ENCODE peak calls at places on chromosomes 4 and X, in five cellular contexts. D is HCT116, X is SK-N-SH, G is GM23338, I is right atrium auricular region. A is an unnamed sample.

GRCh38 chr4:123393696-123394095 is 2.9 kb upstream of the SPRY1 start:
- DNase-seq in D (no peak), X (no peak), G (no peak), I (no peak), A (no peak)

GRCh38 chr4:100420571-100420970 is 97.3 kb downstream of the EMCN start:
- DNase-seq in D (no peak), X (no peak), G (no peak), I (no peak), A (no peak)

GRCh38 chr4:3388461-3389185 is 53.1 kb upstream of the HGFAC start:
- DNase-seq in D (no peak), X (peak; percentile 39), G (no peak), I (no peak), A (no peak)

GRCh38 chr4:173860079-173860478 is 330.1 kb upstream of the HAND2 start:
- DNase-seq in D (no peak), X (no peak), G (no peak), I (no peak), A (no peak)

GRCh38 chr4:165190591-165191212 is 16.7 kb upstream of the KLHL2 start:
- DNase-seq in D (no peak), X (no peak), G (no peak), I (no peak), A (no peak)

GRCh38 chr4:110754726-110755125 is 131.8 kb upstream of the PITX2 start:
- DNase-seq in D (no peak), X (no peak), G (no peak), I (no peak), A (no peak)

GRCh38 chrX:39613997-39614679 is 483.6 kb downstream of the BCOR start:
- DNase-seq in D (no peak), X (peak; percentile 59), G (peak; percentile 76), I (no peak), A (peak; percentile 92)

GRCh38 chrX:31931225-31931624 is 859.4 kb upstream of the FTHL17 start:
- DNase-seq in D (no peak), X (no peak), G (no peak), I (no peak), A (no peak)

GRCh38 chr4:78543424-78544238 is 7.9 kb upstream of the ANXA3 start:
- DNase-seq in D (no peak), X (no peak), G (no peak), I (no peak), A (no peak)

GRCh38 chr4:138870739-138871633 is 144.6 kb upstream of the NOCT start:
- DNase-seq in D (peak; percentile 65), X (peak; percentile 70), G (peak; percentile 88), I (peak; percentile 74), A (peak; percentile 58)

GRCh38 chrX:48971325-48972213 is at the start of gene KCND1:
- DNase-seq in D (no peak), X (peak; percentile 78), G (peak; percentile 69), I (no peak), A (no peak)

GRCh38 chr4:19983072-19983471 is 268.6 kb upstream of the SLIT2 start:
- DNase-seq in D (no peak), X (no peak), G (no peak), I (no peak), A (no peak)

GRCh38 chr4:145732895-145733880 is 53.2 kb downstream of the C4orf51 start:
- DNase-seq in D (peak; percentile 76), X (peak; percentile 96), G (peak; percentile 98), I (peak; percentile 93), A (peak; percentile 89)
- H3K4me3 ChIP-seq in D (peak overlapping the region; percentile 51), X (peak overlapping the region; percentile 62), G (peak overlapping the region; percentile 72), I (peak overlapping the region; percentile 50), A (peak overlapping the region; percentile 90)

GRCh38 chrX:11540532-11541377 is 125.0 kb downstream of the ARHGAP6 start:
- DNase-seq in D (no peak), X (no peak), G (no peak), I (no peak), A (no peak)
- TF ChIP-seq CTCF in D (no peak), X (no peak), G (no peak), I (no peak), A (no peak)

DNA sequence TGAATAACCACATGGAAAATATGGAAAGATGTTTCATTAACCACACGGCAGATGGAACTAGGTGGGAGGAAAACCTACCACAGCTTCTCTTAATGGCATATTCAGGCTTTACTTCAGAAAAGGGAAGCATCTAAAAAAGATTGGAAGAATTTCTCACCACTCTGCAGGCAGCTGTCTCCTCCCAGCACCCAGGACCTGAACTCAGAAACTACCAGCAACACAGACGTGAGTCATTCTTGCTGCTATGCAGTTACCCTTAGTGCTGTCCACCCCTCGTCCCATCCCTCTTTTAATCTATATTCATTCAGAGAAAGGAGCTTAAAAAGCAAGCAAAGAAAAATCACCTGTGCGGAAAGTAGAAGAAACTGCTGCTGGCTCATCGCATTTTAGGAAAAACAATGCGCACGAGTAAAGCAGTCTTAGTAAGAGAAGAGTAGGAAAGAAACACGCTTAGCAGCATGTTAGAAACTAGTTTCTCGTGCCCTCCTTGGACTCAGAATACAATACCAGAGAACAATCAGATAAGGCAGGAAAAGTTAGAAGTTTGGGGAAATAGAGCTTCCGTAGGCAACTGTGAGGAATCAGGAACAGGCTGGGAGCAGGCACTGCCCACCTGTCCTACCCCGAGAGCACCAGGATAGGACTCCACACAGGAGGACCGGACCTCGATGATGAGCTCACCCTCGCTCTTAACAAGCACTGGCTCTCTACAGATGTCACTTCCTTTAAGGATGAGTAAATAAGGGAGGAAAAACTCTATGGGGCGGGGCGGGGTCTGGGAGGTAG is 48.1 kb upstream of the ENPP6 start:
- DNase-seq in D (peak; percentile 7), X (no peak), G (no peak), I (peak; percentile 58), A (peak; percentile 86)
- H3K4me1 ChIP-seq in D (no peaks in the 10 kb centered on the region), X (peaks cover 2% of the 10 kb centered on the region), G (no peaks in the 10 kb centered on the region), I (no peaks in the 10 kb centered on the region), A (peaks cover 47% of the 10 kb centered on the region)

GRCh38 chr4:176792348-176793059 is at the start of gene VEGFC:
- DNase-seq in D (no peak), X (peak; percentile 79), G (peak; percentile 85), I (no peak), A (peak; percentile 72)
- H3K4me3 ChIP-seq in D (no peak within 1 kb of the TSS), X (peak within 1 kb of the TSS; percentile 87), G (peak within 1 kb of the TSS; percentile 79), I (peak within 1 kb of the TSS; percentile 53), A (peak within 1 kb of the TSS; percentile 80)

GRCh38 chr4:1277667-1278335 is 11.9 kb upstream of the MAEA start:
- DNase-seq in D (no peak), X (no peak), G (no peak), I (no peak), A (no peak)
- TF ChIP-seq CTCF in D (peak; percentile 29), X (peak; percentile 30), G (peak; percentile 11), I (no peak), A (no peak)

GRCh38 chrX:12954981-12955380 is 19.9 kb upstream of the TMSB4X start:
- DNase-seq in D (no peak), X (no peak), G (no peak), I (no peak), A (no peak)
- H3K4me1 ChIP-seq in D (peaks cover 14% of the 10 kb centered on the region), X (peaks cover 7% of the 10 kb centered on the region), G (no peaks in the 10 kb centered on the region), I (no peaks in the 10 kb centered on the region), A (peaks cover 37% of the 10 kb centered on the region)

GRCh38 chrX:51332188-51332942 is at the start of gene NUDT10:
- DNase-seq in D (no peak), X (peak; percentile 81), G (peak; percentile 81), I (no peak), A (no peak)
- H3K4me3 ChIP-seq in D (no peak within 1 kb of the TSS), X (peak within 1 kb of the TSS; percentile 54), G (peak within 1 kb of the TSS; percentile 59), I (peak within 1 kb of the TSS; percentile 28), A (no peak within 1 kb of the TSS)

DNA sequence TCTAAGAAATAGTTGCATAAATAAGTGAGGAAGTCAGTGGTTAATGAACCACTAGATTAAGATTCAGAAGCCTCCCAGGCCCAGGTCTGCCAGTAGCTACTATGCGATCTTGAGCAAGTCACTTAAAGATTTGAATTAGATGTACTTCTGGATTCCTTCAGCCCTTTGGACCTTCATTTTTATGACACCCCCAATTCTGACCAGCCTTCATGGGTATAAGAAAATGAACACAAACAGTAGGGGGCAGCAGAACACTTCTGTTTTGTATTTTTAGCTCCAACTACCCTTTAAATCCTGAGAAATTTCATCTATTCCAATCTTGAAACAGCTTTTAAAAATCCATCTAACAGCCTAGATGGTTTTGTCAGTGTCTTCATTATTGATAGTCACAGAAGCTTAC is 19.0 kb downstream of the TMEM47 start:
- DNase-seq in D (no peak), X (peak; percentile 7), G (peak; percentile 51), I (no peak), A (peak; percentile 17)
- TF ChIP-seq CTCF in D (no peak), X (peak; percentile 75), G (peak; percentile 47), I (no peak), A (peak; percentile 50)